ENCODE peak calls at places on chromosome 5, in five cellular contexts. One of them, this sample, is unnamed.

GRCh38 chr5:148962761-148963324 is 100.0 kb downstream of the SH3TC2 start:
- DNase-seq in OCI-LY7: no peak
- DNase-seq in heart right ventricle: no peak
- DNase-seq in fibroblast of pulmonary artery: no peak
- DNase-seq in psoas muscle: no peak
- DNase-seq in this sample: no peak

GRCh38 chr5:123157797-123158528 is 68.9 kb downstream of the PRDM6 start:
- DNase-seq in OCI-LY7: no peak
- DNase-seq in heart right ventricle: no peak
- DNase-seq in fibroblast of pulmonary artery: peak; percentile 59
- DNase-seq in psoas muscle: no peak
- DNase-seq in this sample: peak; percentile 91

GRCh38 chr5:173479711-173480110 is 136.7 kb downstream of the BOD1 start:
- DNase-seq in OCI-LY7: no peak
- DNase-seq in heart right ventricle: no peak
- DNase-seq in fibroblast of pulmonary artery: no peak
- DNase-seq in psoas muscle: no peak
- DNase-seq in this sample: peak; percentile 41

GRCh38 chr5:151670953-151671636 is 15.6 kb downstream of the SPARC start:
- DNase-seq in OCI-LY7: no peak
- DNase-seq in heart right ventricle: no peak
- DNase-seq in fibroblast of pulmonary artery: no peak
- DNase-seq in psoas muscle: no peak
- DNase-seq in this sample: peak; percentile 69

GRCh38 chr5:39775458-39776365 is 350.9 kb upstream of the DAB2 start:
- DNase-seq in OCI-LY7: no peak
- DNase-seq in heart right ventricle: no peak
- DNase-seq in fibroblast of pulmonary artery: peak; percentile 95
- DNase-seq in psoas muscle: no peak
- DNase-seq in this sample: peak; percentile 85

GRCh38 chr5:116421080-116421629 is 153.5 kb downstream of the SEMA6A start:
- DNase-seq in OCI-LY7: no peak
- DNase-seq in heart right ventricle: no peak
- DNase-seq in fibroblast of pulmonary artery: peak; percentile 10
- DNase-seq in psoas muscle: no peak
- DNase-seq in this sample: no peak

GRCh38 chr5:72855821-72856220 is 39.4 kb downstream of the TNPO1 start:
- DNase-seq in OCI-LY7: no peak
- DNase-seq in heart right ventricle: no peak
- DNase-seq in fibroblast of pulmonary artery: no peak
- DNase-seq in psoas muscle: no peak
- DNase-seq in this sample: no peak

GRCh38 chr5:78647411-78647818 is 1.2 kb downstream of the LHFPL2 start:
- DNase-seq in OCI-LY7: peak; percentile 49
- DNase-seq in heart right ventricle: no peak
- DNase-seq in fibroblast of pulmonary artery: peak; percentile 62
- DNase-seq in psoas muscle: peak; percentile 14
- DNase-seq in this sample: peak; percentile 47

GRCh38 chr5:128201065-128201926 is 117.7 kb downstream of the SLC12A2 start:
- DNase-seq in OCI-LY7: peak; percentile 73
- DNase-seq in heart right ventricle: peak; percentile 81
- DNase-seq in fibroblast of pulmonary artery: peak; percentile 66
- DNase-seq in psoas muscle: peak; percentile 81
- DNase-seq in this sample: peak; percentile 63

GRCh38 chr5:979100-979817 is 29.3 kb upstream of the NKD2 start:
- DNase-seq in OCI-LY7: no peak
- DNase-seq in heart right ventricle: no peak
- DNase-seq in fibroblast of pulmonary artery: no peak
- DNase-seq in psoas muscle: no peak
- DNase-seq in this sample: no peak

GRCh38 chr5:16492398-16493175 is 27.0 kb upstream of the ZNF622 start:
- DNase-seq in OCI-LY7: no peak
- DNase-seq in heart right ventricle: peak; percentile 34
- DNase-seq in fibroblast of pulmonary artery: peak; percentile 39
- DNase-seq in psoas muscle: peak; percentile 51
- DNase-seq in this sample: peak; percentile 40

GRCh38 chr5:88707216-88707965 is 175.6 kb downstream of the MEF2C start:
- DNase-seq in OCI-LY7: no peak
- DNase-seq in heart right ventricle: no peak
- DNase-seq in fibroblast of pulmonary artery: no peak
- DNase-seq in psoas muscle: no peak
- DNase-seq in this sample: no peak

GRCh38 chr5:39177629-39177959 is 41.8 kb downstream of the FYB1 start:
- DNase-seq in OCI-LY7: no peak
- DNase-seq in heart right ventricle: no peak
- DNase-seq in fibroblast of pulmonary artery: no peak
- DNase-seq in psoas muscle: no peak
- DNase-seq in this sample: no peak

GRCh38 chr5:149172261-149172660 is 31.0 kb downstream of the ABLIM3 start:
- DNase-seq in OCI-LY7: no peak
- DNase-seq in heart right ventricle: no peak
- DNase-seq in fibroblast of pulmonary artery: peak; percentile 49
- DNase-seq in psoas muscle: no peak
- DNase-seq in this sample: peak; percentile 64

GRCh38 chr5:141077826-141078225 is 16.6 kb upstream of the PCDHB2 start:
- DNase-seq in OCI-LY7: no peak
- DNase-seq in heart right ventricle: no peak
- DNase-seq in fibroblast of pulmonary artery: no peak
- DNase-seq in psoas muscle: no peak
- DNase-seq in this sample: no peak

GRCh38 chr5:150131461-150131860 is 24.2 kb downstream of the PDGFRB start:
- DNase-seq in OCI-LY7: no peak
- DNase-seq in heart right ventricle: no peak
- DNase-seq in fibroblast of pulmonary artery: no peak
- DNase-seq in psoas muscle: no peak
- DNase-seq in this sample: no peak

GRCh38 chr5:74953961-74954720 is 88.0 kb upstream of the FAM169A start:
- DNase-seq in OCI-LY7: no peak
- DNase-seq in heart right ventricle: no peak
- DNase-seq in fibroblast of pulmonary artery: peak; percentile 20
- DNase-seq in psoas muscle: no peak
- DNase-seq in this sample: no peak

GRCh38 chr5:112533315-112533867 is 114.3 kb upstream of the EPB41L4A start:
- DNase-seq in OCI-LY7: peak; percentile 4
- DNase-seq in heart right ventricle: no peak
- DNase-seq in fibroblast of pulmonary artery: no peak
- DNase-seq in psoas muscle: no peak
- DNase-seq in this sample: no peak

GRCh38 chr5:57190593-57190992 is 16.7 kb downstream of the GPBP1 start:
- DNase-seq in OCI-LY7: no peak
- DNase-seq in heart right ventricle: no peak
- DNase-seq in fibroblast of pulmonary artery: no peak
- DNase-seq in psoas muscle: no peak
- DNase-seq in this sample: no peak

GRCh38 chr5:113263545-113263944 is 171.2 kb downstream of the TSSK1B start:
- DNase-seq in OCI-LY7: no peak
- DNase-seq in heart right ventricle: no peak
- DNase-seq in fibroblast of pulmonary artery: no peak
- DNase-seq in psoas muscle: no peak
- DNase-seq in this sample: no peak

GRCh38 chr5:3116366-3116765 is 364.9 kb upstream of the IRX2 start:
- DNase-seq in OCI-LY7: no peak
- DNase-seq in heart right ventricle: no peak
- DNase-seq in fibroblast of pulmonary artery: no peak
- DNase-seq in psoas muscle: no peak
- DNase-seq in this sample: no peak

GRCh38 chr5:67095346-67095871 is 101.2 kb downstream of the CD180 start:
- DNase-seq in OCI-LY7: no peak
- DNase-seq in heart right ventricle: peak; percentile 68
- DNase-seq in fibroblast of pulmonary artery: peak; percentile 77
- DNase-seq in psoas muscle: peak; percentile 67
- DNase-seq in this sample: peak; percentile 72
- H3K4me3 ChIP-seq in OCI-LY7: no peak overlapping the region
- H3K4me3 ChIP-seq in heart right ventricle: peak overlapping the region; percentile 21
- H3K4me3 ChIP-seq in fibroblast of pulmonary artery: no peak overlapping the region
- H3K4me3 ChIP-seq in psoas muscle: peak overlapping the region; percentile 21
- H3K4me3 ChIP-seq in this sample: no peak overlapping the region

DNA sequence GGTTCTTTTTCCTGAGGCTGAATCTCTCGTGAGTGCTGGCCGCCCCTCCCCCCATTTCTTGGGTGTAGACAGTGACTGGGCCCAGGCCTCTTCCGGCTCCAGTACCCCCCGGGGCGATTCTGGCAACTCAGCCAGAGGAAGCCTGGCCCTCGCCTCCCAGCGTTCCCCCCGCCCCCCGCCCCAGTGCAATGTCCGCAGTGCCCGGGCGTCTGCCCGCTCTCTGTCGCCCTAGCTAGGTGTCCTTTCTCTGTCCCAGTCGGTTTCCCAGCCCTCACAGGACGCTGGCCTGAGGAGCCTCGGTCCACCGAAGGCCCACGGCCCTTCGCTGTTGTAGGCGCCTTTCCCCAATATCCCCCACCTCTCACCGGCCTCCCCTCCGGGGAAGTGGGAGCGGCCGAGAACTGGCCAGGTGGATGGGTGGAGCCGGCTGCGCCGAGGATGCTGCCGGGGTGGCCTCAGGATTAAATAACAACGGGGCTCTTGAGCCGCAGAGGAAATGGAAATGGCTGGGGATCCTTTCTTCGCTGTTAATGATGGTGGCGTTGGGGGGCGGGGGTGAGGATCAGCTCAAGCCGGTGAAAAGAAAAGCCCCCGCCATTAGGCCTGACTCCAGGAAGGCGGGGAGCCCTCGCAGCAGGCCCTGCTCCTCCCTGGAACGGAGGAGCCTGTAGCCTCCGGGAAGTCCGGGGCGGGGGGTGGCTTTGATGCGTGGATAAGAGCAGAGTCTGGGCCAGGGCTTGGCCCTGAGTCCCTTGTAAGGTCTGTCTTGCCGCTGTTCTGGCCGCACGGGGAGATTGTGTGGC is 1.1 kb upstream of the SPRY4 start:
- DNase-seq in OCI-LY7: no peak
- DNase-seq in heart right ventricle: peak; percentile 57
- DNase-seq in fibroblast of pulmonary artery: peak; percentile 82
- DNase-seq in psoas muscle: peak; percentile 51
- DNase-seq in this sample: peak; percentile 61
- TF ChIP-seq CTCF in OCI-LY7: no peak
- TF ChIP-seq CTCF in heart right ventricle: no peak
- TF ChIP-seq CTCF in fibroblast of pulmonary artery: no peak
- TF ChIP-seq CTCF in psoas muscle: no peak
- TF ChIP-seq CTCF in this sample: no peak

DNA sequence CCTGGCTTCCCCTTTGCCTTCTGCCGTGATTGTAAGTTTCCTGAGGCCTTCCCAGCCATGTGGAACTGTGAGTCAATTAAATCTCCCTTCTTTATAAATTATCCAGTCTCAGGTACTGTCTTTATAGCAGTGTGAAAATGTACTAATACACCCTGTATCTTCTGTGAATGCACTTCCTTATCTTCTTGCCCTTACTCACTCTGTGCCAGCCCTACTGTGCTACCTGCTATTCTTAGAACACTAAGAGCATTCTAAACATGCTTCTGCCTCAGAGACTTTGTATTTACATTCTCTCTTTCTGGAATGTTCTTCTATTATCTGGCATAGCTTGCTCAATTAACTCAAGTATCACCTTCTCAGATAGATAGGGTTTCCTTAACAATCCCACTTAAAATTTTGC is 164.4 kb upstream of the EDIL3 start:
- DNase-seq in OCI-LY7: no peak
- DNase-seq in heart right ventricle: no peak
- DNase-seq in fibroblast of pulmonary artery: no peak
- DNase-seq in psoas muscle: no peak
- DNase-seq in this sample: no peak
- H3K4me3 ChIP-seq in OCI-LY7: no peak overlapping the region
- H3K4me3 ChIP-seq in heart right ventricle: no peak overlapping the region
- H3K4me3 ChIP-seq in fibroblast of pulmonary artery: no peak overlapping the region
- H3K4me3 ChIP-seq in psoas muscle: no peak overlapping the region
- H3K4me3 ChIP-seq in this sample: no peak overlapping the region

GRCh38 chr5:137735531-137736284 is at the start of gene KLHL3:
- DNase-seq in OCI-LY7: peak; percentile 18
- DNase-seq in heart right ventricle: peak; percentile 34
- DNase-seq in fibroblast of pulmonary artery: peak; percentile 63
- DNase-seq in psoas muscle: no peak
- DNase-seq in this sample: peak; percentile 40
- TF ChIP-seq CTCF in OCI-LY7: peak; percentile 35
- TF ChIP-seq CTCF in heart right ventricle: peak; percentile 49
- TF ChIP-seq CTCF in fibroblast of pulmonary artery: peak; percentile 12
- TF ChIP-seq CTCF in psoas muscle: no peak
- TF ChIP-seq CTCF in this sample: no peak